ENCODE peak calls at places on chromosome 4, in ten cellular contexts. One of them, this sample, is unnamed.

GRCh38 chr4:86664959-86665358 is 70.8 kb downstream of the PTPN13 start:
- DNase-seq in mesothelial cell of epicardium: no peak
- DNase-seq in activated naive CD4-positive, alpha-beta T cell treated with anti-CD3 and anti-CD28 coated beads, Interleukin-2, amount 50 U/mL, for 72 hours: no peak
- DNase-seq in stimulated activated CD4-positive, alpha-beta T cell treated with anti-CD3 and anti-CD28 coated beads, Interleukin-4, amount 100 ng/mL, for 24 hours: no peak
- DNase-seq in astrocyte of the cerebellum: peak; percentile 93
- DNase-seq in ACHN: peak; percentile 51
- DNase-seq in NCI-H1436: no peak
- DNase-seq in T-helper 2 cell treated with Interferon-gamma antibody and Interleukin-4, amounts not matched to agents 5 μg/mL and 100 μg/mL, for 36 hours: no peak
- DNase-seq in fibroblast of pulmonary artery: peak; percentile 71
- DNase-seq in lung: no peak
- DNase-seq in this sample: no peak

GRCh38 chr4:94426783-94427182 is 25.0 kb upstream of the PDLIM5 start:
- DNase-seq in mesothelial cell of epicardium: no peak
- DNase-seq in activated naive CD4-positive, alpha-beta T cell treated with anti-CD3 and anti-CD28 coated beads, Interleukin-2, amount 50 U/mL, for 72 hours: no peak
- DNase-seq in stimulated activated CD4-positive, alpha-beta T cell treated with anti-CD3 and anti-CD28 coated beads, Interleukin-4, amount 100 ng/mL, for 24 hours: no peak
- DNase-seq in astrocyte of the cerebellum: no peak
- DNase-seq in ACHN: no peak
- DNase-seq in NCI-H1436: no peak
- DNase-seq in T-helper 2 cell treated with Interferon-gamma antibody and Interleukin-4, amounts not matched to agents 5 μg/mL and 100 μg/mL, for 36 hours: no peak
- DNase-seq in fibroblast of pulmonary artery: no peak
- DNase-seq in lung: no peak
- DNase-seq in this sample: no peak

GRCh38 chr4:72006576-72006975 is 25.2 kb upstream of the NPFFR2 start:
- DNase-seq in mesothelial cell of epicardium: no peak
- DNase-seq in activated naive CD4-positive, alpha-beta T cell treated with anti-CD3 and anti-CD28 coated beads, Interleukin-2, amount 50 U/mL, for 72 hours: no peak
- DNase-seq in stimulated activated CD4-positive, alpha-beta T cell treated with anti-CD3 and anti-CD28 coated beads, Interleukin-4, amount 100 ng/mL, for 24 hours: no peak
- DNase-seq in astrocyte of the cerebellum: peak; percentile 61
- DNase-seq in ACHN: peak; percentile 74
- DNase-seq in NCI-H1436: no peak
- DNase-seq in T-helper 2 cell treated with Interferon-gamma antibody and Interleukin-4, amounts not matched to agents 5 μg/mL and 100 μg/mL, for 36 hours: no peak
- DNase-seq in fibroblast of pulmonary artery: peak; percentile 58
- DNase-seq in lung: no peak
- DNase-seq in this sample: no peak

GRCh38 chr4:52368895-52369294 is 290.2 kb downstream of the USP46 start:
- DNase-seq in mesothelial cell of epicardium: no peak
- DNase-seq in activated naive CD4-positive, alpha-beta T cell treated with anti-CD3 and anti-CD28 coated beads, Interleukin-2, amount 50 U/mL, for 72 hours: no peak
- DNase-seq in stimulated activated CD4-positive, alpha-beta T cell treated with anti-CD3 and anti-CD28 coated beads, Interleukin-4, amount 100 ng/mL, for 24 hours: no peak
- DNase-seq in astrocyte of the cerebellum: no peak
- DNase-seq in ACHN: no peak
- DNase-seq in NCI-H1436: no peak
- DNase-seq in T-helper 2 cell treated with Interferon-gamma antibody and Interleukin-4, amounts not matched to agents 5 μg/mL and 100 μg/mL, for 36 hours: no peak
- DNase-seq in fibroblast of pulmonary artery: no peak
- DNase-seq in lung: no peak
- DNase-seq in this sample: no peak

GRCh38 chr4:188408244-188409067 is 269.2 kb downstream of the TRIML1 start:
- DNase-seq in mesothelial cell of epicardium: no peak
- DNase-seq in activated naive CD4-positive, alpha-beta T cell treated with anti-CD3 and anti-CD28 coated beads, Interleukin-2, amount 50 U/mL, for 72 hours: no peak
- DNase-seq in stimulated activated CD4-positive, alpha-beta T cell treated with anti-CD3 and anti-CD28 coated beads, Interleukin-4, amount 100 ng/mL, for 24 hours: no peak
- DNase-seq in astrocyte of the cerebellum: no peak
- DNase-seq in ACHN: no peak
- DNase-seq in NCI-H1436: no peak
- DNase-seq in T-helper 2 cell treated with Interferon-gamma antibody and Interleukin-4, amounts not matched to agents 5 μg/mL and 100 μg/mL, for 36 hours: no peak
- DNase-seq in fibroblast of pulmonary artery: peak; percentile 34
- DNase-seq in lung: no peak
- DNase-seq in this sample: no peak

GRCh38 chr4:73620115-73620792 is at the start of gene RASSF6:
- DNase-seq in mesothelial cell of epicardium: peak; percentile 58
- DNase-seq in activated naive CD4-positive, alpha-beta T cell treated with anti-CD3 and anti-CD28 coated beads, Interleukin-2, amount 50 U/mL, for 72 hours: no peak
- DNase-seq in stimulated activated CD4-positive, alpha-beta T cell treated with anti-CD3 and anti-CD28 coated beads, Interleukin-4, amount 100 ng/mL, for 24 hours: no peak
- DNase-seq in astrocyte of the cerebellum: no peak
- DNase-seq in ACHN: peak; percentile 85
- DNase-seq in NCI-H1436: peak; percentile 69
- DNase-seq in T-helper 2 cell treated with Interferon-gamma antibody and Interleukin-4, amounts not matched to agents 5 μg/mL and 100 μg/mL, for 36 hours: no peak
- DNase-seq in fibroblast of pulmonary artery: no peak
- DNase-seq in lung: peak; percentile 70
- DNase-seq in this sample: peak; percentile 32

GRCh38 chr4:84050014-84050413 is 449.1 kb downstream of the NKX6-1 start:
- DNase-seq in mesothelial cell of epicardium: no peak
- DNase-seq in activated naive CD4-positive, alpha-beta T cell treated with anti-CD3 and anti-CD28 coated beads, Interleukin-2, amount 50 U/mL, for 72 hours: no peak
- DNase-seq in stimulated activated CD4-positive, alpha-beta T cell treated with anti-CD3 and anti-CD28 coated beads, Interleukin-4, amount 100 ng/mL, for 24 hours: no peak
- DNase-seq in astrocyte of the cerebellum: no peak
- DNase-seq in ACHN: peak; percentile 9
- DNase-seq in NCI-H1436: no peak
- DNase-seq in T-helper 2 cell treated with Interferon-gamma antibody and Interleukin-4, amounts not matched to agents 5 μg/mL and 100 μg/mL, for 36 hours: no peak
- DNase-seq in fibroblast of pulmonary artery: no peak
- DNase-seq in lung: no peak
- DNase-seq in this sample: no peak

GRCh38 chr4:1872918-1873269 is 1.7 kb downstream of the NSD2 start:
- DNase-seq in mesothelial cell of epicardium: no peak
- DNase-seq in activated naive CD4-positive, alpha-beta T cell treated with anti-CD3 and anti-CD28 coated beads, Interleukin-2, amount 50 U/mL, for 72 hours: no peak
- DNase-seq in stimulated activated CD4-positive, alpha-beta T cell treated with anti-CD3 and anti-CD28 coated beads, Interleukin-4, amount 100 ng/mL, for 24 hours: peak; percentile 49
- DNase-seq in astrocyte of the cerebellum: no peak
- DNase-seq in ACHN: peak; percentile 62
- DNase-seq in NCI-H1436: no peak
- DNase-seq in T-helper 2 cell treated with Interferon-gamma antibody and Interleukin-4, amounts not matched to agents 5 μg/mL and 100 μg/mL, for 36 hours: peak; percentile 52
- DNase-seq in fibroblast of pulmonary artery: peak; percentile 59
- DNase-seq in lung: no peak
- DNase-seq in this sample: peak; percentile 26

GRCh38 chr4:84878541-84878940 is 87.9 kb downstream of the WDFY3 start:
- DNase-seq in mesothelial cell of epicardium: no peak
- DNase-seq in activated naive CD4-positive, alpha-beta T cell treated with anti-CD3 and anti-CD28 coated beads, Interleukin-2, amount 50 U/mL, for 72 hours: no peak
- DNase-seq in stimulated activated CD4-positive, alpha-beta T cell treated with anti-CD3 and anti-CD28 coated beads, Interleukin-4, amount 100 ng/mL, for 24 hours: no peak
- DNase-seq in astrocyte of the cerebellum: no peak
- DNase-seq in ACHN: no peak
- DNase-seq in NCI-H1436: no peak
- DNase-seq in T-helper 2 cell treated with Interferon-gamma antibody and Interleukin-4, amounts not matched to agents 5 μg/mL and 100 μg/mL, for 36 hours: no peak
- DNase-seq in fibroblast of pulmonary artery: no peak
- DNase-seq in lung: no peak
- DNase-seq in this sample: no peak

GRCh38 chr4:91936301-91936700 is 367.5 kb upstream of the GRID2 start:
- DNase-seq in mesothelial cell of epicardium: no peak
- DNase-seq in activated naive CD4-positive, alpha-beta T cell treated with anti-CD3 and anti-CD28 coated beads, Interleukin-2, amount 50 U/mL, for 72 hours: no peak
- DNase-seq in stimulated activated CD4-positive, alpha-beta T cell treated with anti-CD3 and anti-CD28 coated beads, Interleukin-4, amount 100 ng/mL, for 24 hours: no peak
- DNase-seq in astrocyte of the cerebellum: peak; percentile 68
- DNase-seq in ACHN: no peak
- DNase-seq in NCI-H1436: no peak
- DNase-seq in T-helper 2 cell treated with Interferon-gamma antibody and Interleukin-4, amounts not matched to agents 5 μg/mL and 100 μg/mL, for 36 hours: no peak
- DNase-seq in fibroblast of pulmonary artery: peak; percentile 80
- DNase-seq in lung: no peak
- DNase-seq in this sample: no peak

GRCh38 chr4:142801966-142802365 is 44.1 kb downstream of the INPP4B start:
- DNase-seq in mesothelial cell of epicardium: no peak
- DNase-seq in activated naive CD4-positive, alpha-beta T cell treated with anti-CD3 and anti-CD28 coated beads, Interleukin-2, amount 50 U/mL, for 72 hours: no peak
- DNase-seq in stimulated activated CD4-positive, alpha-beta T cell treated with anti-CD3 and anti-CD28 coated beads, Interleukin-4, amount 100 ng/mL, for 24 hours: no peak
- DNase-seq in astrocyte of the cerebellum: no peak
- DNase-seq in ACHN: no peak
- DNase-seq in NCI-H1436: no peak
- DNase-seq in T-helper 2 cell treated with Interferon-gamma antibody and Interleukin-4, amounts not matched to agents 5 μg/mL and 100 μg/mL, for 36 hours: peak; percentile 31
- DNase-seq in fibroblast of pulmonary artery: no peak
- DNase-seq in lung: no peak
- DNase-seq in this sample: no peak

GRCh38 chr4:173194175-173194574 is 25.6 kb downstream of the GALNT7 start:
- DNase-seq in mesothelial cell of epicardium: no peak
- DNase-seq in activated naive CD4-positive, alpha-beta T cell treated with anti-CD3 and anti-CD28 coated beads, Interleukin-2, amount 50 U/mL, for 72 hours: no peak
- DNase-seq in stimulated activated CD4-positive, alpha-beta T cell treated with anti-CD3 and anti-CD28 coated beads, Interleukin-4, amount 100 ng/mL, for 24 hours: no peak
- DNase-seq in astrocyte of the cerebellum: no peak
- DNase-seq in ACHN: no peak
- DNase-seq in NCI-H1436: no peak
- DNase-seq in T-helper 2 cell treated with Interferon-gamma antibody and Interleukin-4, amounts not matched to agents 5 μg/mL and 100 μg/mL, for 36 hours: no peak
- DNase-seq in fibroblast of pulmonary artery: no peak
- DNase-seq in lung: no peak
- DNase-seq in this sample: no peak

GRCh38 chr4:41301137-41301536 is 44.4 kb downstream of the UCHL1 start:
- DNase-seq in mesothelial cell of epicardium: no peak
- DNase-seq in activated naive CD4-positive, alpha-beta T cell treated with anti-CD3 and anti-CD28 coated beads, Interleukin-2, amount 50 U/mL, for 72 hours: no peak
- DNase-seq in stimulated activated CD4-positive, alpha-beta T cell treated with anti-CD3 and anti-CD28 coated beads, Interleukin-4, amount 100 ng/mL, for 24 hours: no peak
- DNase-seq in astrocyte of the cerebellum: no peak
- DNase-seq in ACHN: no peak
- DNase-seq in NCI-H1436: no peak
- DNase-seq in T-helper 2 cell treated with Interferon-gamma antibody and Interleukin-4, amounts not matched to agents 5 μg/mL and 100 μg/mL, for 36 hours: no peak
- DNase-seq in fibroblast of pulmonary artery: no peak
- DNase-seq in lung: no peak
- DNase-seq in this sample: no peak

GRCh38 chr4:48031802-48032525 is 15.4 kb downstream of the NIPAL1 start:
- DNase-seq in mesothelial cell of epicardium: no peak
- DNase-seq in activated naive CD4-positive, alpha-beta T cell treated with anti-CD3 and anti-CD28 coated beads, Interleukin-2, amount 50 U/mL, for 72 hours: no peak
- DNase-seq in stimulated activated CD4-positive, alpha-beta T cell treated with anti-CD3 and anti-CD28 coated beads, Interleukin-4, amount 100 ng/mL, for 24 hours: no peak
- DNase-seq in astrocyte of the cerebellum: peak; percentile 63
- DNase-seq in ACHN: no peak
- DNase-seq in NCI-H1436: no peak
- DNase-seq in T-helper 2 cell treated with Interferon-gamma antibody and Interleukin-4, amounts not matched to agents 5 μg/mL and 100 μg/mL, for 36 hours: no peak
- DNase-seq in fibroblast of pulmonary artery: peak; percentile 76
- DNase-seq in lung: no peak
- DNase-seq in this sample: no peak